ENCODE peak calls at places on chromosomes 3 and 15, in six cellular contexts. One of them, this sample, is unnamed.

GRCh38 chr15:64693134-64693533 is 82.3 kb downstream of the RBPMS2 start:
- DNase-seq in lower leg skin: no peak
- DNase-seq in IMR-90: peak
- DNase-seq in transverse colon: peak
- DNase-seq in heart left ventricle: peak
- DNase-seq in H1: no peak
- DNase-seq in this sample: peak

GRCh38 chr3:177351757-177352158 is 154.5 kb upstream of the TBL1XR1 start:
- DNase-seq in lower leg skin: no peak
- DNase-seq in IMR-90: no peak
- DNase-seq in transverse colon: peak
- DNase-seq in heart left ventricle: no peak
- DNase-seq in H1: no peak
- DNase-seq in this sample: no peak

GRCh38 chr3:52453496-52454234 is at the start of gene TNNC1:
- DNase-seq in lower leg skin: no peak
- DNase-seq in IMR-90: no peak
- DNase-seq in transverse colon: peak
- DNase-seq in heart left ventricle: peak
- DNase-seq in H1: no peak
- DNase-seq in this sample: no peak

GRCh38 chr3:76063019-76063418 is 277.7 kb upstream of the ZNF717 start:
- DNase-seq in lower leg skin: no peak
- DNase-seq in IMR-90: peak
- DNase-seq in transverse colon: no peak
- DNase-seq in heart left ventricle: no peak
- DNase-seq in H1: no peak
- DNase-seq in this sample: peak

GRCh38 chr3:50370594-50370993 is 11.3 kb upstream of the TMEM115 start:
- DNase-seq in lower leg skin: no peak
- DNase-seq in IMR-90: peak
- DNase-seq in transverse colon: no peak
- DNase-seq in heart left ventricle: no peak
- DNase-seq in H1: no peak
- DNase-seq in this sample: no peak

GRCh38 chr15:98955331-98955730 is 52.3 kb downstream of the PGPEP1L start:
- DNase-seq in lower leg skin: peak
- DNase-seq in IMR-90: no peak
- DNase-seq in transverse colon: no peak
- DNase-seq in heart left ventricle: peak
- DNase-seq in H1: no peak
- DNase-seq in this sample: no peak

GRCh38 chr3:126896067-126896441 is 86.9 kb upstream of the PLXNA1 start:
- DNase-seq in lower leg skin: no peak
- DNase-seq in IMR-90: no peak
- DNase-seq in transverse colon: no peak
- DNase-seq in heart left ventricle: no peak
- DNase-seq in H1: no peak
- DNase-seq in this sample: no peak

GRCh38 chr3:106249159-106249558 is 380.3 kb upstream of the CBLB start:
- DNase-seq in lower leg skin: no peak
- DNase-seq in IMR-90: peak
- DNase-seq in transverse colon: no peak
- DNase-seq in heart left ventricle: no peak
- DNase-seq in H1: no peak
- DNase-seq in this sample: no peak

GRCh38 chr3:32238027-32238815 is at the start of gene CMTM8:
- DNase-seq in lower leg skin: no peak
- DNase-seq in IMR-90: no peak
- DNase-seq in transverse colon: peak
- DNase-seq in heart left ventricle: peak
- DNase-seq in H1: no peak
- DNase-seq in this sample: no peak

GRCh38 chr3:152316318-152316717 is 47.6 kb downstream of the MBNL1 start:
- DNase-seq in lower leg skin: no peak
- DNase-seq in IMR-90: no peak
- DNase-seq in transverse colon: no peak
- DNase-seq in heart left ventricle: no peak
- DNase-seq in H1: no peak
- DNase-seq in this sample: no peak

GRCh38 chr3:19932422-19932821 is 1.6 kb downstream of the EFHB start:
- DNase-seq in lower leg skin: no peak
- DNase-seq in IMR-90: no peak
- DNase-seq in transverse colon: no peak
- DNase-seq in heart left ventricle: no peak
- DNase-seq in H1: no peak
- DNase-seq in this sample: no peak

GRCh38 chr15:83698294-83698693 is 44.4 kb downstream of the ADAMTSL3 start:
- DNase-seq in lower leg skin: no peak
- DNase-seq in IMR-90: peak
- DNase-seq in transverse colon: peak
- DNase-seq in heart left ventricle: peak
- DNase-seq in H1: no peak
- DNase-seq in this sample: peak

GRCh38 chr3:194276768-194277546 is 74.2 kb downstream of the CPN2 start:
- DNase-seq in lower leg skin: peak
- DNase-seq in IMR-90: peak
- DNase-seq in transverse colon: peak
- DNase-seq in heart left ventricle: peak
- DNase-seq in H1: no peak
- DNase-seq in this sample: no peak

GRCh38 chr3:57582470-57583168 is 14.5 kb downstream of the ARF4 start:
- DNase-seq in lower leg skin: no peak
- DNase-seq in IMR-90: no peak
- DNase-seq in transverse colon: no peak
- DNase-seq in heart left ventricle: no peak
- DNase-seq in H1: peak
- DNase-seq in this sample: no peak

GRCh38 chr3:181730364-181730763 is 18.6 kb downstream of the SOX2 start:
- DNase-seq in lower leg skin: no peak
- DNase-seq in IMR-90: no peak
- DNase-seq in transverse colon: no peak
- DNase-seq in heart left ventricle: no peak
- DNase-seq in H1: no peak
- DNase-seq in this sample: no peak

GRCh38 chr3:172221550-172221949 is 182.2 kb downstream of the FNDC3B start:
- DNase-seq in lower leg skin: no peak
- DNase-seq in IMR-90: peak
- DNase-seq in transverse colon: no peak
- DNase-seq in heart left ventricle: no peak
- DNase-seq in H1: no peak
- DNase-seq in this sample: no peak

GRCh38 chr3:11565072-11565471 is 78.6 kb downstream of the VGLL4 start:
- DNase-seq in lower leg skin: no peak
- DNase-seq in IMR-90: no peak
- DNase-seq in transverse colon: no peak
- DNase-seq in heart left ventricle: peak
- DNase-seq in H1: no peak
- DNase-seq in this sample: no peak

GRCh38 chr3:36455406-36455805 is 75.1 kb downstream of the STAC start:
- DNase-seq in lower leg skin: no peak
- DNase-seq in IMR-90: no peak
- DNase-seq in transverse colon: no peak
- DNase-seq in heart left ventricle: no peak
- DNase-seq in H1: no peak
- DNase-seq in this sample: no peak
- TF ChIP-seq POLR2A in lower leg skin: no peak
- TF ChIP-seq POLR2A in IMR-90: no peak
- TF ChIP-seq POLR2A in transverse colon: no peak
- TF ChIP-seq POLR2A in heart left ventricle: no peak
- TF ChIP-seq POLR2A in H1: no peak
- TF ChIP-seq POLR2A in this sample: no peak

DNA sequence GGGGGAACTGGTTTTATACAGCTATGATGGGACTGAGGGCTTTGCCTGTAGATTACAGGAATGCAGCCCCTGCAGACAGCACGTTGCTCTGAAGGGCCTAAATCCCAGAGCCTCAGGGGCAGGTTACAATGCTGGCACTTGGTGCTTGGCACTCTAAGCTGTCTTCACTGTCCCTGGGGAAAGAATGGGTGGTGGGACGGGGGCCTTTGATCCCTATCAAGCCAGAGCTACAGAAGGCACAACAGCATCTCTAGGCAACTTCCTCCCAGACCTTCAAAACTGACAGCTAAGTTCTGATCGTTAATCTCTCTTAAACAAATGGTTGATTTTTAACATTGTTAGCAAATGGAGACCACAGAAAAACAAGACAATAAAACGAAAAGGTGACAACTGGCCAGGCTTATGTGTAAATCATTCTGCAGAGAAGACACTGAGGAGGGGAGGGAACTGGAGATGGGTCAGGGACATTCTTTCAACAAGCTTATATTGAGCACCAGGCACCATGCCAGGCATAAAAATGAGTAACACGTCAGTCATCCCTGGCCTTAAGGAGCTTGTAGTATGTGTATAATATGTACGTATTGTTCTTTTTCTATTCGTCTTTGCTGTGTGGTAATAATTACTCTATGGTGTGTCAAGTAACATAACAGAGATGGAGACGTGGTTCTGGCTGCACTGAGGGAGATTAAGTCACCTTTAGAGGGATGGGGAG is 49.1 kb downstream of the CA12 start:
- DNase-seq in lower leg skin: peak
- DNase-seq in IMR-90: peak
- DNase-seq in transverse colon: no peak
- DNase-seq in heart left ventricle: no peak
- DNase-seq in H1: no peak
- DNase-seq in this sample: peak
- TF ChIP-seq POLR2A in lower leg skin: no peak
- TF ChIP-seq POLR2A in IMR-90: no peak
- TF ChIP-seq POLR2A in transverse colon: no peak
- TF ChIP-seq POLR2A in heart left ventricle: no peak
- TF ChIP-seq POLR2A in H1: no peak
- TF ChIP-seq POLR2A in this sample: no peak

DNA sequence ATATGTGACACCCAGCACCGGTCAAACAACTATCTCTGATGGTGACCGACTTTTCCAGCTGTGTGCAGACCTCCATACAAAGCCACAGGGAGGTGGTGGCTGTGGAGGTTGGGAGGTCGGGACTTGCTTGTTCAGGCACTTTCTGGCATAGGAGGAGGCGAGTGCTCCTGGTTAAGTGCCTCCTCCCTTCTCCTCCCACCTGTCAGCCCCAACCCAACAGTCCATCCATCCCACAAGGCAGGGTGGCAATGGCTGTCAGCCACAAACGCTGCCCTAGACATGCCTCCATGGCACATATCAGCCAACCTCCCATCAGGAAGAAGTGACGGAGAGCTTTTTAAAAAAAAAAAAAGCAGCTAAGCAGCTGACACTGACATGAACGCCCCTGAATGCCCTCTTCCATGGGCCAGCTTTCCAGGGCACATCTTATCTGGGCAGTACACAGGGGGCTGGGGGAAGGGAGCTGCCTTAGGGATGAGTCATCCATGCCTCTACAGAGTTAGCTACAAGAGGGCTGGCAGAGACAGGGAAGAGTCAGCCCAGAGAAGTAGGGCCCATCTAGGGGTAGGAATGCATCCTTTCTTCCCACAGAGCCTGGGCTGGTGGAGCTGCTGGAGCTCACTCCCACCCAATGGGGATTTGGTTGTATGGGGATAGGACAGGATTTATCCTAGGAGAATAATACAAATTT is 41.2 kb downstream of the CCDC12 start:
- DNase-seq in lower leg skin: no peak
- DNase-seq in IMR-90: peak
- DNase-seq in transverse colon: peak
- DNase-seq in heart left ventricle: peak
- DNase-seq in H1: peak
- DNase-seq in this sample: peak
- TF ChIP-seq POLR2A in lower leg skin: no peak
- TF ChIP-seq POLR2A in IMR-90: no peak
- TF ChIP-seq POLR2A in transverse colon: no peak
- TF ChIP-seq POLR2A in heart left ventricle: no peak
- TF ChIP-seq POLR2A in H1: no peak
- TF ChIP-seq POLR2A in this sample: no peak

GRCh38 chr3:99536555-99537314 is 101.7 kb upstream of the COL8A1 start:
- DNase-seq in lower leg skin: no peak
- DNase-seq in IMR-90: peak
- DNase-seq in transverse colon: no peak
- DNase-seq in heart left ventricle: no peak
- DNase-seq in H1: no peak
- DNase-seq in this sample: no peak

GRCh38 chr3:99537416-99537815 is 101.0 kb upstream of the COL8A1 start:
- DNase-seq in lower leg skin: no peak
- DNase-seq in IMR-90: no peak
- DNase-seq in transverse colon: no peak
- DNase-seq in heart left ventricle: no peak
- DNase-seq in H1: no peak
- DNase-seq in this sample: no peak

GRCh38 chr3:99529265-99529664 is 109.1 kb upstream of the COL8A1 start:
- DNase-seq in lower leg skin: no peak
- DNase-seq in IMR-90: no peak
- DNase-seq in transverse colon: no peak
- DNase-seq in heart left ventricle: no peak
- DNase-seq in H1: no peak
- DNase-seq in this sample: no peak

GRCh38 chr3:99532246-99532645 is 106.1 kb upstream of the COL8A1 start:
- DNase-seq in lower leg skin: no peak
- DNase-seq in IMR-90: peak
- DNase-seq in transverse colon: peak
- DNase-seq in heart left ventricle: peak
- DNase-seq in H1: peak
- DNase-seq in this sample: peak

GRCh38 chr3:99534951-99535704 is 103.3 kb upstream of the COL8A1 start:
- DNase-seq in lower leg skin: no peak
- DNase-seq in IMR-90: peak
- DNase-seq in transverse colon: no peak
- DNase-seq in heart left ventricle: no peak
- DNase-seq in H1: no peak
- DNase-seq in this sample: peak
- TF ChIP-seq POLR2A in lower leg skin: no peak
- TF ChIP-seq POLR2A in IMR-90: no peak
- TF ChIP-seq POLR2A in transverse colon: no peak
- TF ChIP-seq POLR2A in heart left ventricle: no peak
- TF ChIP-seq POLR2A in H1: no peak
- TF ChIP-seq POLR2A in this sample: no peak

DNA sequence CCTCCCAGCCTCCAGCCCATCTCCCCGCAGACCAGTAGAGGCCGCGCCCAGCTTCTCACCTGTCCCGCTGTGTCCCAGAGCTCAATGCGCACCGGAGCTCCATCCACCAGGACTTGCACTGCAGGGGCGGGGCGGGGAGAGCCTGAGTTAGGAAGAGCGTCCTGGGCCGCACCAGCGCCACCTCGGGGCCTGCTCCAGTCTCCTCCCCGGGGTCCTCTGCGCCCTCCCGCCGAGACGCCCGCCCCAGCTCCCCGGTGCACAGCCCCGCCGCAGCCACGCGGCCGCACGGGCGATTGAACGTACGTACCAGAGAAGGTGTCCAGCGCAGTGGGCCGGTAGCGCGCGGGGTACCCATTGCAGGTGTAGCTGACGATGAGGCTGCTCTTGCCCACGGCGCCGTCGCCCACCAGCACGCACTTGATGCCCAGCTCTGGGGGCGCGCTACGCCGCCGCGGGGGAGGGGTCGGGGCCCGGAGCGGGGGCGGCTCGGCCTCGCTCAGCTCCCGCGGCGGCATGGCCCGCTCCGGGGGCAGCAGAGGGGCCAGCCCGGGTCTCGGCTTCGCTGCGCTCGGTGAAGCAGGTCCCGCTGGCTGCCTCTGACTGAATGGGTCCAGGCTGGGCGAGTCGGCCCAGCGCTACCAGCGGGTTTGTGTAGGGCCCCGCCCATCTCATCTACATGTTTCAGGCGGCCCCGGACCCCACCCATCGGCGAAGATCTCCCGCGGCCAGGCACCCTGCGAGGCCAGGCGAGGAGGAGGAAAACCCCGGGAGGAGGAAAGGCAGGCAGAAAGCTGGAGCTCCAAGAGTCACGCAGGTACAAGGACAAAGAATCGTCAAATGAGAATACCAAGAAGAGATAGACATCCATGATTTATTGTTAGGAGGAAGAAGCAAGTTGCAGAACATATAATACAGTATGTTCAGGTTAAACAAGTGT is at the start of gene RHOV:
- DNase-seq in lower leg skin: peak
- DNase-seq in IMR-90: peak
- DNase-seq in transverse colon: peak
- DNase-seq in heart left ventricle: peak
- DNase-seq in H1: peak
- DNase-seq in this sample: peak
- TF ChIP-seq POLR2A in lower leg skin: no peak
- TF ChIP-seq POLR2A in IMR-90: no peak
- TF ChIP-seq POLR2A in transverse colon: peak
- TF ChIP-seq POLR2A in heart left ventricle: no peak
- TF ChIP-seq POLR2A in H1: peak
- TF ChIP-seq POLR2A in this sample: peak